ENCODE peak calls at places on chromosomes 13 and 19, in five cellular contexts. Y, X, D, G and T are unnamed samples.

GRCh38 chr13:91185294-91185863 is 162.1 kb upstream of the MIR17HG start:
- DNase-seq in X (no peak), D (no peak), Y (no peak), G (no peak), T (no peak)

GRCh38 chr19:6590458-6591319 is at the start of gene CD70:
- DNase-seq in X (peak), G (peak), Y (peak), D (no peak), T (no peak)

GRCh38 chr19:47352095-47352494 is 3.0 kb downstream of the DHX34 start:
- DNase-seq in X (no peak), D (no peak), G (no peak), Y (no peak), T (no peak)

GRCh38 chr13:38582133-38582532 is 104.7 kb upstream of the FREM2 start:
- DNase-seq in D (no peak), Y (no peak), G (no peak), X (no peak), T (peak)

GRCh38 chr19:4097501-4097900 is 26.4 kb downstream of the MAP2K2 start:
- DNase-seq in Y (no peak), D (no peak), G (no peak), X (no peak), T (no peak)

GRCh38 chr13:114339779-114340534 is 25.7 kb downstream of the CHAMP1 start:
- DNase-seq in D (no peak), G (no peak), X (no peak), Y (no peak), T (no peak)

GRCh38 chr19:18637644-18638630 is 1.1 kb downstream of the KLHL26 start:
- DNase-seq in Y (no peak), D (no peak), G (peak), X (no peak), T (no peak)

GRCh38 chr19:12065100-12065538 is 588 bp downstream of the ZNF844 start:
- DNase-seq in D (peak), X (no peak), G (peak), Y (no peak), T (no peak)

GRCh38 chr19:54432144-54432738 is 16.8 kb upstream of the LENG8 start:
- DNase-seq in X (no peak), G (no peak), D (no peak), Y (no peak), T (no peak)

GRCh38 chr19:49983645-49984229 is 22.8 kb upstream of the SIGLEC11 start:
- DNase-seq in G (peak), Y (peak), X (peak), D (peak), T (peak)

GRCh38 chr19:43574424-43575155 is 737 bp downstream of the XRCC1 start:
- DNase-seq in D (no peak), X (no peak), G (no peak), Y (no peak), T (no peak)

GRCh38 chr19:46944918-46945628 is 74.6 kb upstream of the NPAS1 start:
- DNase-seq in D (no peak), G (peak), Y (no peak), X (no peak), T (no peak)

GRCh38 chr13:113926301-113926761 is 47.5 kb downstream of the C13orf46 start:
- DNase-seq in D (no peak), Y (no peak), G (no peak), X (no peak), T (no peak)

GRCh38 chr13:109790951-109791605 is 4.7 kb upstream of the IRS2 start:
- DNase-seq in D (no peak), X (no peak), Y (no peak), G (peak), T (peak)

GRCh38 chr13:30415430-30416030 is 6.8 kb upstream of the UBE2L5 start:
- DNase-seq in Y (no peak), G (no peak), D (no peak), X (no peak), T (no peak)

GRCh38 chr13:25171170-25171516 is 945 bp downstream of the AMER2 start:
- DNase-seq in Y (no peak), X (no peak), D (no peak), G (peak), T (no peak)

GRCh38 chr13:25165664-25166063 is 6.4 kb downstream of the AMER2 start:
- DNase-seq in D (no peak), G (no peak), X (no peak), Y (no peak), T (no peak)

GRCh38 chr19:2168619-2169424 is 5.1 kb downstream of the DOT1L start:
- DNase-seq in G (peak), Y (no peak), D (no peak), X (peak), T (no peak)

GRCh38 chr13:41178040-41178439 is 16.3 kb downstream of the KBTBD7 start:
- DNase-seq in D (no peak), G (no peak), X (no peak), Y (no peak), T (no peak)

GRCh38 chr19:35484637-35485036 is 5.6 kb downstream of the KRTDAP start:
- DNase-seq in D (no peak), X (no peak), Y (no peak), G (no peak), T (no peak)

GRCh38 chr13:25233861-25234260 is 53.4 kb downstream of the MTMR6 start:
- DNase-seq in D (no peak), Y (no peak), X (no peak), G (no peak), T (no peak)

GRCh38 chr13:103291693-103292572 is 225.7 kb upstream of the SLC10A2 start:
- DNase-seq in G (no peak), X (no peak), D (no peak), Y (no peak), T (no peak)